ENCODE peak calls at places on chromosomes 13 and 19, in six cellular contexts. W is spleen, V is mammary epithelial cell, B is fibroblast of lung, T is SK-N-SH, N is lung. M is an unnamed sample.
A peak's percentile ranks its signal among the peaks of the same experiment; 100 is the strongest.

GRCh38 chr19:46927106-46927505 is 66.3 kb downstream of the ARHGAP35 start:
- DNase-seq in W (no peak), V (peak; percentile 88), B (no peak), T (no peak), N (no peak), M (no peak)

GRCh38 chr13:33058816-33059215 is 42.6 kb downstream of the KL start:
- DNase-seq in W (no peak), V (no peak), B (no peak), T (no peak), N (no peak), M (no peak)

GRCh38 chr19:46913198-46913851 is 52.5 kb downstream of the ARHGAP35 start:
- DNase-seq in W (no peak), V (no peak), B (no peak), T (no peak), N (no peak), M (no peak)

GRCh38 chr13:109361562-109361961 is 424.8 kb downstream of the IRS2 start:
- DNase-seq in W (no peak), V (no peak), B (no peak), T (peak; percentile 61), N (no peak), M (no peak)

GRCh38 chr19:48768989-48769713 is 13.8 kb downstream of the FGF21 start:
- DNase-seq in W (no peak), V (no peak), B (peak; percentile 38), T (no peak), N (no peak), M (no peak)

GRCh38 chr19:13972368-13973155 is 20.3 kb downstream of the DCAF15 start:
- DNase-seq in W (no peak), V (no peak), B (no peak), T (no peak), N (no peak), M (no peak)

GRCh38 chr19:7654401-7654800 is 14.4 kb upstream of the RETN start:
- DNase-seq in W (no peak), V (peak; percentile 19), B (no peak), T (no peak), N (no peak), M (no peak)

GRCh38 chr13:39419866-39420265 is 183.1 kb downstream of the LHFPL6 start:
- DNase-seq in W (no peak), V (no peak), B (no peak), T (no peak), N (no peak), M (no peak)

GRCh38 chr13:42395066-42395821 is 123.3 kb downstream of the AKAP11 start:
- DNase-seq in W (no peak), V (no peak), B (no peak), T (no peak), N (no peak), M (no peak)

GRCh38 chr13:107138468-107138867 is 570.5 kb upstream of the ARGLU1 start:
- DNase-seq in W (no peak), V (no peak), B (no peak), T (no peak), N (no peak), M (peak; percentile 29)

GRCh38 chr19:45558399-45558878 is 26.2 kb downstream of the OPA3 start:
- DNase-seq in W (peak; percentile 86), V (peak; percentile 40), B (peak; percentile 30), T (peak; percentile 66), N (peak; percentile 42), M (peak; percentile 78)

GRCh38 chr19:50266896-50267295 is 62.3 kb downstream of the KCNC3 start:
- DNase-seq in W (no peak), V (no peak), B (no peak), T (peak; percentile 50), N (no peak), M (no peak)

GRCh38 chr19:57078802-57079201 is 41.0 kb upstream of the USP29 start:
- DNase-seq in W (no peak), V (no peak), B (no peak), T (no peak), N (no peak), M (no peak)

GRCh38 chr19:37932985-37933953 is 26.3 kb downstream of the SIPA1L3 start:
- DNase-seq in W (no peak), V (peak; percentile 70), B (peak; percentile 71), T (peak; percentile 35), N (no peak), M (no peak)

GRCh38 chr19:48962029-48962848 is 2.9 kb upstream of the FTL start:
- DNase-seq in W (peak; percentile 96), V (no peak), B (no peak), T (no peak), N (peak; percentile 79), M (no peak)

GRCh38 chr13:114319441-114319871 is 5.2 kb downstream of the CHAMP1 start:
- DNase-seq in W (no peak), V (peak; percentile 47), B (peak; percentile 89), T (no peak), N (no peak), M (no peak)

GRCh38 chr13:34722931-34723330 is 219.1 kb upstream of the NBEA start:
- DNase-seq in W (no peak), V (no peak), B (no peak), T (no peak), N (no peak), M (no peak)

GRCh38 chr13:72537400-72537780 is 190.0 kb downstream of the MZT1 start:
- DNase-seq in W (no peak), V (no peak), B (peak; percentile 7), T (no peak), N (no peak), M (no peak)

GRCh38 chr13:101972191-101972590 is 429.7 kb downstream of the FGF14 start:
- DNase-seq in W (no peak), V (no peak), B (no peak), T (no peak), N (no peak), M (no peak)

GRCh38 chr13:50691682-50692263 is 151.7 kb downstream of the DLEU7 start:
- DNase-seq in W (no peak), V (no peak), B (peak; percentile 62), T (peak; percentile 48), N (no peak), M (peak; percentile 11)

DNA sequence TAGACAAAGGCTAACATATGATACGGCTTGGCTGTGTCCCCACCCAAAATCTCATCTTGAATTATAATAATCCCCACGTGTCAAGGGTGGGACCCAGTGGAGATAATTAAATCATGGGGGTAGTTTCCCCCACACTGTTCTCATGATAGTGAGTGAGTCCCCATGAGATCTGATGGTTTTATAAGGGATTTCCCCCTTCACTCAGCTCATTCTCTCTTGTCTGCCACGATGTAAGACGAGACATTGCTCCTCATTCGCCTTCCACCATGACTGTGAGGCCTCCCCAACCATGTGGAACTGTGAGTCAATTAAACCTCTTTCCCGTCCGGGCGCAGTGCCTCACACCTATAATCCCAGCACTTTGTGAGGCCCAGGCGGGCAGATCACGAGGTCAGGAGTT is 143.5 kb downstream of the RXFP2 start:
- DNase-seq in W (no peak), V (no peak), B (no peak), T (no peak), N (no peak), M (no peak)
- H3K36me3 ChIP-seq in W (no peaks in the 10 kb centered on the region), V (no peaks in the 10 kb centered on the region), B (no peaks in the 10 kb centered on the region), T (no peaks in the 10 kb centered on the region), N (no peaks in the 10 kb centered on the region), M (no peaks in the 10 kb centered on the region)

DNA sequence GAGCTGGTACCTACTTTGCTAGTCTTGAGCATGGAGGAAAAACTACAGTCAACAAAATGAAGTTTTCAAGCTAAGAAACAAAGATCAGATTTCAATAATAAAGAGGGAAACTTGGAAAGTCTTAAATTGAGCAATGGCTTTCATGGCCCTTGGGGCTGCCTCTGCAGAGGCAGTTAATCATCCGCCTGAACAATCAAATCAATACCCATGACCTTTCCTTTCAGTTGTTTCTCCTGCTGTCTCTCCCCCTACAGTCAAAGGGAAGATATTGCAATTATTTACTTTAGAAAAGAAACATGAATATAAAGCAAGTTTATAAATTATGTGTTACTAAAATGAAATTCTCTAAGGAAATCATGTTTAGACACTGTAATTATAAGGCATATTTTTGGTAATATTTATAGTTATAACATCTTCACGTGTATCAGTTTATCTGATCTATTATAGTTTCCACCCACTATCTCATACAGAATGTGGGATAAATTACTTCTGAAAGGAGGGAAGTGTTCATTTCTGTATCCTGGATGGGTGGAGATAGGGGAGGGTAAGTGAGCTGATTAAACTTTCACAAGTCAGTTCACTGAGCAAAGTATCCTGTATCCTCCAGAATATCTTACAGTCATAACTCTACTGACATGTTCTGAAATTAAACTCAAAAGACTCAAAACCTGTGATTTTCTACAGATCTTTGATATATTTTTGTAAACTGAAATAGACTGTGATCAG is 72.4 kb upstream of the TSC22D1 start:
- DNase-seq in W (no peak), V (peak; percentile 37), B (no peak), T (peak; percentile 29), N (no peak), M (no peak)
- TF ChIP-seq CTCF in W (no peak), V (peak; percentile 47), B (peak; percentile 28), T (peak; percentile 53), N (no peak), M (peak; percentile 8)

GRCh38 chr19:15498156-15498858 is 10.0 kb upstream of the CYP4F22 start:
- DNase-seq in W (no peak), V (no peak), B (no peak), T (no peak), N (no peak), M (no peak)

GRCh38 chr19:15498910-15499309 is 9.4 kb upstream of the CYP4F22 start:
- DNase-seq in W (no peak), V (no peak), B (no peak), T (no peak), N (no peak), M (no peak)

GRCh38 chr19:15495151-15495550 is 13.2 kb upstream of the CYP4F22 start:
- DNase-seq in W (no peak), V (no peak), B (no peak), T (no peak), N (no peak), M (no peak)
- H3K4me3 ChIP-seq in W (no peak overlapping the region), V (no peak overlapping the region), B (no peak overlapping the region), T (no peak overlapping the region), N (no peak overlapping the region), M (no peak overlapping the region)

GRCh38 chr19:40104754-40105153 is 14.0 kb upstream of the ZNF780A start:
- DNase-seq in W (no peak), V (no peak), B (no peak), T (no peak), N (no peak), M (no peak)

GRCh38 chr19:40116075-40116474 is 25.3 kb upstream of the ZNF780A start:
- DNase-seq in W (no peak), V (no peak), B (no peak), T (no peak), N (no peak), M (no peak)

GRCh38 chr19:40110570-40110969 is 19.8 kb upstream of the ZNF780A start:
- DNase-seq in W (no peak), V (no peak), B (no peak), T (no peak), N (no peak), M (no peak)
- H3K36me3 ChIP-seq in W (no peaks in the 10 kb centered on the region), V (no peaks in the 10 kb centered on the region), B (no peaks in the 10 kb centered on the region), T (no peaks in the 10 kb centered on the region), N (no peaks in the 10 kb centered on the region), M (no peaks in the 10 kb centered on the region)

DNA sequence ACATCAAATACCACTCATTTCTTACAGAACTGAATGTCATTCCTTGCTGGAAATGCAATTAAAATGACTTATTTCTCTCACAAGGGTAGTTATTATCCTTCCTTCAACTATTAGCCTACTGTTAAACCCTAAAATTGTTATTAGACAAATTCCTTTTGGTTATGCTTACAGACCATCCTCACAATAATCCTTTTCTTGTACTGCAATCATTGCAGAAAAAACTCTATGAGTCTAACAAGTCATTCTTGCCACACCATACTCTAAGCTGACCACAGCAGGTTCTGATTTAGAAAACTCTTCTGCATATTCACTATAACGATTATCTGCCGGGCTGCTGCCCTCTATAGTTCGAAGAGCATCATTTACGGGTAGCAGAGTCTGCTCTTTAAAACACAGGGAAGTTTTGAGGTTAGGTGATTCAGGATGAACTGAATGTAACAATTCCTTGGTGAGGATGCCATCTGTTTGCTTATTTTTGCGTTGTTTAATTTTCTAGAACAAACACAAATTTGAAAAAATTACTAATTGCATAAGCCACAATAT is 38.2 kb downstream of the MTMR6 start:
- DNase-seq in W (no peak), V (peak; percentile 49), B (peak; percentile 40), T (peak; percentile 22), N (no peak), M (peak; percentile 82)
- TF ChIP-seq CTCF in W (no peak), V (peak; percentile 43), B (peak; percentile 54), T (peak; percentile 49), N (no peak), M (peak; percentile 74)